ENCODE peak calls at places on chromosomes 16 and 17, in nine cellular contexts. E, U, A, B, C, M, V, R and F are unnamed samples.
A peak's percentile ranks its signal among the peaks of the same experiment; 100 is the strongest.

GRCh38 chr16:1613240-1613639 is 1.1 kb downstream of the CRAMP1 start:
- DNase-seq in A (no peak), B (no peak), U (no peak), V (no peak), E (no peak), R (peak; percentile 22), M (no peak), C (no peak), F (no peak)

GRCh38 chr16:11980167-11980844 is 3.8 kb downstream of the SNX29 start:
- DNase-seq in M (no peak), B (no peak), R (no peak), E (no peak), A (no peak), C (no peak), U (no peak), V (no peak), F (no peak)

GRCh38 chr16:81238296-81239011 is at the start of gene BCO1:
- DNase-seq in A (no peak), C (no peak), M (peak; percentile 49), B (peak; percentile 18), U (no peak), R (peak; percentile 56), V (no peak), E (peak; percentile 71), F (no peak)

GRCh38 chr16:66286527-66286926 is 80.0 kb upstream of the CDH5 start:
- DNase-seq in R (no peak), V (no peak), A (peak; percentile 20), U (no peak), E (no peak), M (no peak), B (no peak), C (no peak), F (no peak)

GRCh38 chr17:43360739-43361498 is 37.9 kb upstream of the ARL4D start:
- DNase-seq in R (peak; percentile 96), V (peak; percentile 65), B (peak; percentile 98), C (peak; percentile 95), E (peak; percentile 94), M (peak; percentile 98), A (peak; percentile 98), U (peak; percentile 89), F (peak; percentile 93)

GRCh38 chr16:77276686-77277085 is 77.5 kb downstream of the SYCE1L start:
- DNase-seq in E (no peak), R (no peak), M (no peak), C (no peak), B (no peak), U (no peak), A (no peak), V (no peak), F (no peak)

GRCh38 chr17:12077773-12078172 is 57.1 kb downstream of the MAP2K4 start:
- DNase-seq in B (no peak), M (no peak), C (no peak), E (no peak), A (no peak), R (no peak), V (no peak), U (no peak), F (no peak)

GRCh38 chr16:84768798-84769177 is 51.0 kb upstream of the CRISPLD2 start:
- DNase-seq in C (no peak), R (no peak), E (no peak), M (no peak), B (no peak), A (no peak), V (no peak), U (no peak), F (no peak)

GRCh38 chr16:4263504-4264436 is 9.1 kb downstream of the TFAP4 start:
- DNase-seq in M (peak; percentile 79), C (no peak), B (peak; percentile 84), V (no peak), U (no peak), A (peak; percentile 96), E (peak; percentile 48), R (peak; percentile 86), F (peak; percentile 73)

GRCh38 chr17:43475494-43476089 is 8.2 kb upstream of the DHX8 start:
- DNase-seq in C (no peak), E (no peak), M (no peak), R (no peak), U (no peak), B (no peak), A (no peak), V (no peak), F (no peak)

GRCh38 chr16:49443576-49443975 is 70.0 kb downstream of the C16orf78 start:
- DNase-seq in M (no peak), R (no peak), U (no peak), V (no peak), E (no peak), B (no peak), C (no peak), A (no peak), F (no peak)

GRCh38 chr17:68182940-68183551 is 64.8 kb upstream of the AMZ2 start:
- DNase-seq in V (peak; percentile 40), R (no peak), U (peak; percentile 58), E (no peak), B (no peak), C (no peak), A (no peak), M (no peak), F (no peak)

GRCh38 chr17:13046361-13046760 is 28.5 kb upstream of the ELAC2 start:
- DNase-seq in U (no peak), A (no peak), R (no peak), B (no peak), V (no peak), M (peak; percentile 17), E (no peak), C (no peak), F (no peak)

GRCh38 chr16:15539197-15539596 is 103.8 kb downstream of the MARF1 start:
- DNase-seq in V (no peak), A (no peak), U (no peak), C (no peak), R (no peak), B (no peak), M (no peak), E (peak; percentile 36), F (no peak)

GRCh38 chr16:85491798-85492616 is 121.1 kb upstream of the GSE1 start:
- DNase-seq in M (no peak), U (no peak), R (peak; percentile 57), E (no peak), V (no peak), B (no peak), A (peak; percentile 91), C (no peak), F (peak; percentile 90)

GRCh38 chr16:79509221-79509631 is 91.3 kb downstream of the MAF start:
- DNase-seq in R (no peak), U (no peak), E (no peak), M (peak; percentile 9), C (no peak), V (no peak), B (no peak), A (peak; percentile 89), F (no peak)

GRCh38 chr16:1477033-1477432 is 2.2 kb upstream of the CLCN7 start:
- DNase-seq in C (no peak), B (no peak), E (no peak), M (no peak), U (no peak), A (no peak), V (no peak), R (no peak), F (no peak)

GRCh38 chr17:68398731-68399637 is 58.3 kb downstream of the WIPI1 start:
- DNase-seq in U (no peak), A (peak; percentile 70), C (peak; percentile 23), V (peak; percentile 23), M (peak; percentile 69), R (peak; percentile 80), B (peak; percentile 50), E (peak; percentile 46), F (peak; percentile 72)

GRCh38 chr17:36089888-36090836 is at the start of gene CCL3:
- DNase-seq in E (no peak), B (no peak), U (no peak), R (peak; percentile 27), A (no peak), C (peak; percentile 81), M (peak; percentile 22), V (peak; percentile 71), F (no peak)

GRCh38 chr16:11479916-11480315 is 106.8 kb downstream of the LITAF start:
- DNase-seq in E (no peak), A (no peak), V (no peak), B (no peak), R (no peak), U (no peak), C (no peak), M (no peak), F (no peak)

GRCh38 chr17:62093188-62094155 is 28.4 kb upstream of the MED13 start:
- DNase-seq in B (peak; percentile 47), M (peak; percentile 90), A (no peak), V (no peak), C (peak; percentile 53), E (no peak), R (no peak), U (no peak), F (no peak)

GRCh38 chr17:28173071-28173561 is 130.6 kb downstream of the NLK start:
- DNase-seq in U (no peak), A (no peak), B (no peak), R (peak; percentile 29), M (no peak), V (no peak), C (no peak), E (no peak), F (no peak)

GRCh38 chr16:11446566-11447119 is 101.4 kb downstream of the RMI2 start:
- DNase-seq in R (no peak), M (no peak), E (no peak), A (no peak), C (no peak), B (no peak), V (no peak), U (no peak), F (no peak)

GRCh38 chr17:35809855-35810461 is 674 bp downstream of the TAF15 start:
- DNase-seq in V (no peak), E (no peak), R (peak; percentile 66), C (no peak), U (no peak), A (no peak), M (no peak), B (no peak), F (no peak)

GRCh38 chr17:81342700-81343070 is 47.6 kb upstream of the SLC38A10 start:
- DNase-seq in U (no peak), C (no peak), B (no peak), E (no peak), M (no peak), V (no peak), R (peak; percentile 50), A (peak; percentile 63), F (no peak)